ENCODE peak calls at places on chromosomes 13 and 19, in five cellular contexts. One of them, this sample, is unnamed.

GRCh38 chr13:67351114-67351513 is 121.0 kb upstream of the PCDH9 start:
- DNase-seq in colonic mucosa: no peak
- DNase-seq in IMR-90: no peak
- DNase-seq in PC-9: no peak
- DNase-seq in neural progenitor cell: no peak
- DNase-seq in this sample: no peak

GRCh38 chr13:106276876-106277275 is 258.6 kb downstream of the EFNB2 start:
- DNase-seq in IMR-90: peak; percentile 32
- DNase-seq in colonic mucosa: no peak
- DNase-seq in PC-9: no peak
- DNase-seq in neural progenitor cell: no peak
- DNase-seq in this sample: no peak

GRCh38 chr19:28964500-28964899 is 248.5 kb downstream of the UQCRFS1 start:
- DNase-seq in colonic mucosa: no peak
- DNase-seq in IMR-90: no peak
- DNase-seq in PC-9: no peak
- DNase-seq in neural progenitor cell: no peak
- DNase-seq in this sample: no peak

GRCh38 chr13:95307507-95307906 is 6.3 kb upstream of the ABCC4 start:
- DNase-seq in PC-9: no peak
- DNase-seq in colonic mucosa: no peak
- DNase-seq in IMR-90: no peak
- DNase-seq in neural progenitor cell: no peak
- DNase-seq in this sample: no peak

GRCh38 chr13:44810067-44810840 is 179.0 kb downstream of the NUFIP1 start:
- DNase-seq in colonic mucosa: peak; percentile 64
- DNase-seq in IMR-90: no peak
- DNase-seq in neural progenitor cell: no peak
- DNase-seq in PC-9: peak; percentile 37
- DNase-seq in this sample: no peak

GRCh38 chr13:23866420-23867026 is 22.7 kb downstream of the MIPEP start:
- DNase-seq in PC-9: no peak
- DNase-seq in IMR-90: peak; percentile 15
- DNase-seq in colonic mucosa: no peak
- DNase-seq in neural progenitor cell: no peak
- DNase-seq in this sample: no peak

GRCh38 chr19:15223649-15224371 is 8.4 kb downstream of the EPHX3 start:
- DNase-seq in IMR-90: no peak
- DNase-seq in neural progenitor cell: peak; percentile 56
- DNase-seq in PC-9: no peak
- DNase-seq in colonic mucosa: no peak
- DNase-seq in this sample: no peak

GRCh38 chr19:19461671-19462622 is 53.4 kb downstream of the TSSK6 start:
- DNase-seq in neural progenitor cell: peak; percentile 85
- DNase-seq in IMR-90: no peak
- DNase-seq in colonic mucosa: peak; percentile 69
- DNase-seq in PC-9: no peak
- DNase-seq in this sample: no peak

GRCh38 chr13:26011996-26012688 is 39.7 kb downstream of the SHISA2 start:
- DNase-seq in neural progenitor cell: no peak
- DNase-seq in IMR-90: no peak
- DNase-seq in colonic mucosa: no peak
- DNase-seq in PC-9: no peak
- DNase-seq in this sample: no peak

GRCh38 chr13:60790620-60791019 is 393.6 kb downstream of the TDRD3 start:
- DNase-seq in colonic mucosa: no peak
- DNase-seq in PC-9: no peak
- DNase-seq in IMR-90: no peak
- DNase-seq in neural progenitor cell: peak; percentile 3
- DNase-seq in this sample: no peak

GRCh38 chr13:72804301-72804700 is 22.4 kb downstream of the PIBF1 start:
- DNase-seq in IMR-90: no peak
- DNase-seq in PC-9: no peak
- DNase-seq in neural progenitor cell: no peak
- DNase-seq in colonic mucosa: no peak
- DNase-seq in this sample: no peak

GRCh38 chr13:72805663-72806341 is 23.9 kb downstream of the PIBF1 start:
- DNase-seq in PC-9: no peak
- DNase-seq in colonic mucosa: no peak
- DNase-seq in IMR-90: no peak
- DNase-seq in neural progenitor cell: no peak
- DNase-seq in this sample: no peak

DNA sequence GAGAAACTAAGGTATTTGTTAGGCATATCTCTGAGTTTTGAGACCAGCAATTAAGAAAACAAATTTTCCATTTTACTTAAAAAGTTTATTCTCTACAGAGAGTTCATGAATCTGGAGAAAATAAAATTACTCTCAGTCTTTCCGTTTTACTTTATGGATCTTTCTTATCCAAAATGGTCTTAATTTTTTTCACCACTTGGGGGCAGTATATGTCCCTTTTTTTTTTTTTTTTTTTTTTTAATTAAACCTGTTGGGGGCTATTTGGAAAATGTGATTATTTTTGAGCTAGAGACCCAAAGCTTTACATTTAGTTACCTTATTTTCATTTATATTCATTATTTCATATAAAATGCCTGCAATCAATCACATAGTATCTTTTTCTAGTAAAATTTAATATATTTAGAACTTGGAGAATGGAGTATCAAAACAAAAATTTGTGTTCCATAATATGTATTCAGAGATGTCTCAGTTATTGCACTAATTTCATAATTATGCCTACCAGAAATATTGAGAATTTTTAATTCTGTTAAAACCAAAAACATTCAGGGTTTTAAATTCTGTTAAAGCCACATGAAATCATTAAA is 27.1 kb downstream of the PIBF1 start:
- DNase-seq in colonic mucosa: no peak
- DNase-seq in PC-9: no peak
- DNase-seq in neural progenitor cell: peak; percentile 9
- DNase-seq in IMR-90: peak; percentile 6
- DNase-seq in this sample: no peak
- TF ChIP-seq CTCF in colonic mucosa: peak; percentile 60
- TF ChIP-seq CTCF in PC-9: peak; percentile 84
- TF ChIP-seq CTCF in neural progenitor cell: peak; percentile 69
- TF ChIP-seq CTCF in IMR-90: peak; percentile 44
- TF ChIP-seq CTCF in this sample: peak; percentile 92

DNA sequence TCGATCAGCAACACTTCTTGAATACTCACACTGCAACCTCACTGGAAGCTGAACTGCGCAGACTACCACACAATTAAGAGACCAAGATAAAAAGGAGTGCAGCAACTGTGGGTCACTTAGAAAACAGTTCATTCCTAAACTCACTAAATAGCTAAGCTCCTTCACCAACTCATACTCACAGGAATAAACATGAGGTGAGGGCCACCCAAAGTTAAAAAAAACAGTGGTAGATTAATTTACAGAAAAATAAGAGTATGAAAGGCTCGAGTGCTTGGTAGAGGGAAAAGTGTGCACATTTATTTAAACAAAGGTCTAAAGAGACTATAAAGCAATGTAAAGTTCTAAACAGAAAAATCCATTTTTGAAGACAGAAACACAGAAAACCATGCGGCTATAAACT is 7.6 kb downstream of the ANKRD10 start:
- DNase-seq in neural progenitor cell: no peak
- DNase-seq in colonic mucosa: no peak
- DNase-seq in IMR-90: no peak
- DNase-seq in PC-9: no peak
- DNase-seq in this sample: no peak
- TF ChIP-seq CTCF in neural progenitor cell: no peak
- TF ChIP-seq CTCF in colonic mucosa: no peak
- TF ChIP-seq CTCF in IMR-90: no peak
- TF ChIP-seq CTCF in PC-9: no peak
- TF ChIP-seq CTCF in this sample: no peak

GRCh38 chr19:50911206-50912101 is at the start of gene KLK4:
- DNase-seq in neural progenitor cell: no peak
- DNase-seq in IMR-90: no peak
- DNase-seq in PC-9: no peak
- DNase-seq in colonic mucosa: no peak
- DNase-seq in this sample: no peak
- TF ChIP-seq CTCF in neural progenitor cell: no peak
- TF ChIP-seq CTCF in IMR-90: no peak
- TF ChIP-seq CTCF in PC-9: no peak
- TF ChIP-seq CTCF in colonic mucosa: no peak
- TF ChIP-seq CTCF in this sample: no peak

GRCh38 chr13:71217827-71218226 is 649.2 kb downstream of the DACH1 start:
- DNase-seq in colonic mucosa: no peak
- DNase-seq in neural progenitor cell: no peak
- DNase-seq in IMR-90: no peak
- DNase-seq in PC-9: no peak
- DNase-seq in this sample: no peak

GRCh38 chr13:71219671-71220070 is 647.3 kb downstream of the DACH1 start:
- DNase-seq in IMR-90: no peak
- DNase-seq in PC-9: no peak
- DNase-seq in colonic mucosa: no peak
- DNase-seq in neural progenitor cell: no peak
- DNase-seq in this sample: no peak

GRCh38 chr13:71213252-71213821 is 653.7 kb downstream of the DACH1 start:
- DNase-seq in colonic mucosa: no peak
- DNase-seq in PC-9: no peak
- DNase-seq in neural progenitor cell: no peak
- DNase-seq in IMR-90: no peak
- DNase-seq in this sample: no peak

GRCh38 chr13:71218960-71219359 is 648.0 kb downstream of the DACH1 start:
- DNase-seq in IMR-90: no peak
- DNase-seq in PC-9: no peak
- DNase-seq in colonic mucosa: no peak
- DNase-seq in neural progenitor cell: peak; percentile 68
- DNase-seq in this sample: no peak
- TF ChIP-seq CTCF in IMR-90: no peak
- TF ChIP-seq CTCF in PC-9: no peak
- TF ChIP-seq CTCF in colonic mucosa: no peak
- TF ChIP-seq CTCF in neural progenitor cell: peak; percentile 60
- TF ChIP-seq CTCF in this sample: no peak

DNA sequence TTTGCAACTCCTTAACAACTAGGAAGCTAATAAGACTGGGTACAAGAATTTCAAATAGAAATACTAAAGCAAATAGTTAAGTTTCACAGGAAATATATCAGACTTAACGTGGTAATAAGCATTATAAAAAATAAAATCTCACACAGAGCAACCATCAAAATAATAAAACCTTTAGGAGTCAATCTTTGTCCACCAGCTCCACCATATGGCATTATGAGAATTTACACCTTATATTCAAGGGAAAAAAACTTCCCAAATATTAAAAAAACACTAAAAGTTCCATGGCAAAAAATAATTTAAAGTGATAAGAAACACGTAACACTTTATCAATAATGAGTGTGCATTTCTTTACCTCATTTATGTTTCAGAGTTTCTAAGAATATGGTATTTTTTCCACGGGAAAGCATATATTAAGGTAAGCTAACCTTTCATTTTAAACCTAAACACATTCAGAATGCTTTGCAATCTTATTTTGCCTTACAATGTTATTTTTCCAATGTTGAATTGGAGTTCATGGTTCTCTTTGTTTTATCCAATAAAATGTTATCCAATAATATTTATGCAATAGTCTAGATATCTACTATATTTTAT is 423.2 kb upstream of the SGCG start:
- DNase-seq in IMR-90: peak; percentile 7
- DNase-seq in neural progenitor cell: peak; percentile 22
- DNase-seq in PC-9: no peak
- DNase-seq in colonic mucosa: no peak
- DNase-seq in this sample: no peak
- TF ChIP-seq CTCF in IMR-90: peak; percentile 53
- TF ChIP-seq CTCF in neural progenitor cell: peak; percentile 66
- TF ChIP-seq CTCF in PC-9: peak; percentile 57
- TF ChIP-seq CTCF in colonic mucosa: no peak
- TF ChIP-seq CTCF in this sample: no peak

GRCh38 chr19:7917292-7918061 is 2.7 kb upstream of the SNAPC2 start:
- DNase-seq in IMR-90: peak; percentile 45
- DNase-seq in neural progenitor cell: peak; percentile 86
- DNase-seq in PC-9: peak; percentile 60
- DNase-seq in colonic mucosa: no peak
- DNase-seq in this sample: peak; percentile 55
- TF ChIP-seq CTCF in IMR-90: peak; percentile 53
- TF ChIP-seq CTCF in neural progenitor cell: peak; percentile 70
- TF ChIP-seq CTCF in PC-9: peak; percentile 55
- TF ChIP-seq CTCF in colonic mucosa: peak; percentile 32
- TF ChIP-seq CTCF in this sample: no peak

DNA sequence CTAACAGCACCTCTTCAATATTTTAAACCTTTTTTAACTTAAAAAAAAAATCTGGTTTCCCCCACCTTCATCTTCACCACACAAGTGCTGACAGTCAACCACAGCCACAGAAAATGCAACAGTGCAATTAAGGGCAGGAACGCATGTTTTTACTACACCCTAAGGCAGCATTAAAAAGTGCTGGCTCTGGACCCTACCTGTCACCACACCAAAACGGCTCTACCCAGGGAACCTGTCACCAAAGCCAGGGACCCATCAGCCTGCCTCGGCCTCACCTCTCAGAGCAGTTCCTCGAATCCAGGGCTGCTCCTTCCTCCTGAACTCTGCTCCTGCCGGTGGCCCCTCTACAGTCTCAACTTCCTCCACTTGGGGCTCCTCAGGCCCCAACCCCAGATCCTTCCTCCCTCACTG is 22.5 kb upstream of the SLC35E1 start:
- DNase-seq in neural progenitor cell: no peak
- DNase-seq in IMR-90: no peak
- DNase-seq in colonic mucosa: no peak
- DNase-seq in PC-9: no peak
- DNase-seq in this sample: no peak
- TF ChIP-seq CTCF in neural progenitor cell: no peak
- TF ChIP-seq CTCF in IMR-90: no peak
- TF ChIP-seq CTCF in colonic mucosa: no peak
- TF ChIP-seq CTCF in PC-9: no peak
- TF ChIP-seq CTCF in this sample: no peak

DNA sequence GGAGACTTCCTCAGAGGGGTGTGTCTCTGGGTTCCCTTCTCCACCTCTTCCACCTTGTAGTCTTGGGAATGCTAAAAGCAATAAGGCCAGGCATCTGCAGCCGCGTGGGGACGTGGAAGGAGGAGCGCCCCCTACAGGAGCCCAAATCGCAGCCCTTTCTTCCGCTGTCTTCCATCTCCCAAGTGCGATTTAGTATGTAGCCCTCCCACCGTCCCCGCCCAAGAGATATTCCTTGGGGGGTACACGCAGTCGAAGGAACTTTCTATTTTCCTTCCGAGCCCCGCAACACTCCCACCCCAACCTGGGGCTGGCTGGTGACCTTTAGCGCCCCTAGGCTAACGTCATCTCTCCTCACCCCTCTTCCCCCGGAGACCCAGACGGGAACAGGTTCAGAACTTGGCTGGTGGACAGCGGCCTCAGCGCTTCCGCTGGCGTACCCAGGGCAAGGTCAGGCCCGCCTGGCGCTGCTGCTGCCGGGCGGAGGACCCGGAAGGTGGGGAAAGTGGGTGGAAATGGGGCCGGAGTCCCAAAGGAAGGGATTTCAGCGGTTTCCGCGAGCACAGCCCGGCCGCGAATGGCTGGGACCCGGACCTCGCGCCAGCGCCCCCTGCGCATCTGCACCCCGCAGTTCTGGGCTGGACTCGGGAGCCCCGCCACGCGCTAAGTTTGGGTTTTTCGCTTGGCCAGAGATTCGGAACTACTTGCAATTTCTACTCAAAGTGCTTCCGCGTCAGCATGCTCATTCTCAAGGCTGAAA is 2.1 kb upstream of the PCDH8 start:
- DNase-seq in IMR-90: peak; percentile 7
- DNase-seq in colonic mucosa: peak; percentile 79
- DNase-seq in neural progenitor cell: peak; percentile 93
- DNase-seq in PC-9: no peak
- DNase-seq in this sample: no peak
- TF ChIP-seq CTCF in IMR-90: no peak
- TF ChIP-seq CTCF in colonic mucosa: no peak
- TF ChIP-seq CTCF in neural progenitor cell: peak; percentile 80
- TF ChIP-seq CTCF in PC-9: no peak
- TF ChIP-seq CTCF in this sample: no peak